ENCODE peak calls at places on chromosomes 16 and 17, in seven cellular contexts. M, A, H, E, I, V and Y are unnamed samples.

GRCh38 chr16:71499775-71500364 is 10.7 kb upstream of the ZNF19 start:
- DNase-seq in M (peak; percentile 18), A (no peak), H (peak; percentile 65), E (peak; percentile 36), I (no peak), V (peak; percentile 90), Y (peak; percentile 73)

GRCh38 chr16:73215482-73216377 is 167.8 kb upstream of the ZFHX3 start:
- DNase-seq in M (peak; percentile 34), A (no peak), H (no peak), E (no peak), I (no peak), V (no peak), Y (no peak)

GRCh38 chr16:84484579-84485254 is 19.7 kb downstream of the MEAK7 start:
- DNase-seq in M (no peak), A (peak; percentile 71), H (peak; percentile 47), E (peak; percentile 65), I (peak; percentile 67), V (peak; percentile 61), Y (peak; percentile 73)

GRCh38 chr17:73528679-73529078 is 115.6 kb downstream of the SDK2 start:
- DNase-seq in M (no peak), A (no peak), H (no peak), E (no peak), I (no peak), V (no peak), Y (no peak)

GRCh38 chr16:66933776-66934137 is 445 bp downstream of the CIAO2B start:
- DNase-seq in M (no peak), A (no peak), H (peak; percentile 55), E (no peak), I (no peak), V (no peak), Y (no peak)

GRCh38 chr17:47850373-47850691 is 631 bp downstream of the SP6 start:
- DNase-seq in M (no peak), A (no peak), H (no peak), E (no peak), I (no peak), V (no peak), Y (no peak)

GRCh38 chr16:86072328-86073102 is 173.6 kb downstream of the IRF8 start:
- DNase-seq in M (peak; percentile 41), A (no peak), H (peak; percentile 64), E (peak; percentile 53), I (no peak), V (peak; percentile 68), Y (peak; percentile 78)

GRCh38 chr17:39699818-39700147 is at the start of gene ERBB2:
- DNase-seq in M (peak; percentile 74), A (no peak), H (peak; percentile 93), E (peak; percentile 86), I (peak; percentile 85), V (no peak), Y (no peak)

GRCh38 chr16:11610580-11610979 is 23.9 kb upstream of the LITAF start:
- DNase-seq in M (no peak), A (no peak), H (no peak), E (no peak), I (no peak), V (peak; percentile 31), Y (peak; percentile 53)

DNA sequence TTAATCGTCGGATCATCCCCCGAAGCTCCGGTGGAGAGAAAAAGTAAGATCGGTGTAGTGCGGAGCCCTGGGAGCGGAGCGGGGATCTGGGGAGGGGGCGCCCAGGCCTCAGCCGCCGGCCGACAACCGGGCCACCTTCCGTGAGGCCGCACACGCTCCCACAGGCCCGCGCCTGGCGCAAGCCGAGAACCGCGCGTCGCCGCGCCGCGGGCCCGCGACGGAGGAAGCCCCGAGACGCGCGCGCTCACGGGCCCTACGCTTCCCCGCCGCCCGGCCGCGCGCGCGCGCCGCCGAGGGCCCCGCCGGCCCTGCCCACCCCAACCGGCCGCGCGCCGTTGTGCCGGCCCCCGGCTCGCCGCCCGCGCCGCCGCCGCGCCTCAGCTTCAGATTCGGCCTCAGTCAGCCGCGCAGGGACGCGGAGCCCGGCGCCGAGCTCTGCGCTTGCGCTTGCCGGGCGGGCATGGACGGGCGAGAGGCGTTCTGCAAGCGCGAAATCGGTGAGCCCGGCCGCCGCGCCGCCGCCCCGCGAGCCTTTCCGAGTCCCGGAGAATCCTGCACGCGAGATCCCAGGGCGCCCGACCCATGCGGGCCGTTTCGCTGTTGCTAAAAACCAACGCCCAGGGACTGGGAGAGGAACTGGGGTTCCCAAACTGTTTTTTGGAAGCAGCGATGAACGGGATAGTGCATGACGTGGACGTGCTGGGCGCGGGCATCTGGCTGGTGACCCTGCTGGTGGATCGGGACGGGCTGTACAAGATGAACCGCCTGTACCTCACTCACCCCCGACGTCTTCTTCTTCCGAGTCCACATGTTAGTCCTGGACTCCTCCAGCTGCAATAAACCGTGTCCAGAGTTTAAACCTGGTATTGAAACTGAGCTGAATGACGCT is 28.0 kb upstream of the LRRC37A start:
- DNase-seq in M (peak; percentile 68), A (peak; percentile 87), H (peak; percentile 98), E (peak; percentile 77), I (peak; percentile 81), V (peak; percentile 95), Y (peak; percentile 94)
- TF ChIP-seq POLR2A in M (no peak), A (peak; percentile 46), H (peak; percentile 80), E (no peak), I (no peak), V (peak; percentile 60), Y (peak; percentile 92)

DNA sequence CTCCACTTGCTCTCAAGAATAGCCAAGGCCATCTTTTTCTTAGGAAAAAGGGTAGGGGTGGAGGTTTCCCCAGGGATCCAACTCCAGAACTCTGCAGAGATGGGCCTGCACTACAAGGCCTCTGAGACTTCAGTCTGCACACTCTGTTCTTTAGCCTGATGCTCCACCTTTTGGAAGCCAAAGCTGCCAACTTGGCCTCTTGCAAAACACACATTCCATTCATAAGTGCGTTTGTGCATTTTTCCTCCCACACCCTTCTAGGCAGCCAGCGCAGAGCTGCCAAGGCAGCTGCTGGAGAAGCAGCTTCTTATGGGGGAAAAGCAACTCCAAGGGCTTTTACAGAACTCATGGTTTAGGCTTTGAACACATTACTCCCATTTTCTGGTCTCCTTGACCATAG is 45.3 kb downstream of the REXO5 start:
- DNase-seq in M (peak; percentile 89), A (peak; percentile 88), H (peak; percentile 20), E (peak; percentile 86), I (peak; percentile 66), V (no peak), Y (peak; percentile 12)
- TF ChIP-seq POLR2A in M (no peak), A (no peak), H (no peak), E (no peak), I (no peak), V (no peak), Y (no peak)

GRCh38 chr16:35463358-35463757 is 2003.9 kb downstream of the TP53TG3F start:
- DNase-seq in M (no peak), A (no peak), H (no peak), E (no peak), I (no peak), V (no peak), Y (no peak)
- TF ChIP-seq POLR2A in M (no peak), A (no peak), H (no peak), E (no peak), I (no peak), V (no peak), Y (no peak)

GRCh38 chr16:27400751-27401620 is 988 bp upstream of the IL21R start:
- DNase-seq in M (no peak), A (no peak), H (no peak), E (no peak), I (no peak), V (no peak), Y (peak; percentile 56)

GRCh38 chr16:27403601-27403992 is 1.6 kb downstream of the IL21R start:
- DNase-seq in M (no peak), A (no peak), H (no peak), E (no peak), I (no peak), V (no peak), Y (no peak)

GRCh38 chr16:27402964-27403600 is 1.1 kb downstream of the IL21R start:
- DNase-seq in M (no peak), A (no peak), H (no peak), E (no peak), I (no peak), V (no peak), Y (no peak)

GRCh38 chr16:27402569-27402963 is 592 bp downstream of the IL21R start:
- DNase-seq in M (no peak), A (no peak), H (no peak), E (no peak), I (no peak), V (no peak), Y (no peak)

GRCh38 chr16:27401768-27402568 is at the start of gene IL21R:
- DNase-seq in M (no peak), A (no peak), H (no peak), E (no peak), I (no peak), V (no peak), Y (peak; percentile 81)
- TF ChIP-seq POLR2A in M (no peak), A (no peak), H (no peak), E (no peak), I (no peak), V (no peak), Y (no peak)

GRCh38 chr17:36001862-36002603 is 680 bp upstream of the CCL15 start:
- DNase-seq in M (no peak), A (no peak), H (no peak), E (no peak), I (no peak), V (no peak), Y (no peak)

GRCh38 chr17:36000730-36001108 is 634 bp downstream of the CCL15 start:
- DNase-seq in M (no peak), A (no peak), H (no peak), E (no peak), I (no peak), V (no peak), Y (no peak)

GRCh38 chr17:35998018-35998545 is 3.3 kb downstream of the CCL15 start:
- DNase-seq in M (no peak), A (no peak), H (no peak), E (no peak), I (no peak), V (no peak), Y (no peak)

GRCh38 chr17:36002631-36003030 is 1.3 kb upstream of the CCL15 start:
- DNase-seq in M (no peak), A (no peak), H (no peak), E (no peak), I (no peak), V (no peak), Y (no peak)

DNA sequence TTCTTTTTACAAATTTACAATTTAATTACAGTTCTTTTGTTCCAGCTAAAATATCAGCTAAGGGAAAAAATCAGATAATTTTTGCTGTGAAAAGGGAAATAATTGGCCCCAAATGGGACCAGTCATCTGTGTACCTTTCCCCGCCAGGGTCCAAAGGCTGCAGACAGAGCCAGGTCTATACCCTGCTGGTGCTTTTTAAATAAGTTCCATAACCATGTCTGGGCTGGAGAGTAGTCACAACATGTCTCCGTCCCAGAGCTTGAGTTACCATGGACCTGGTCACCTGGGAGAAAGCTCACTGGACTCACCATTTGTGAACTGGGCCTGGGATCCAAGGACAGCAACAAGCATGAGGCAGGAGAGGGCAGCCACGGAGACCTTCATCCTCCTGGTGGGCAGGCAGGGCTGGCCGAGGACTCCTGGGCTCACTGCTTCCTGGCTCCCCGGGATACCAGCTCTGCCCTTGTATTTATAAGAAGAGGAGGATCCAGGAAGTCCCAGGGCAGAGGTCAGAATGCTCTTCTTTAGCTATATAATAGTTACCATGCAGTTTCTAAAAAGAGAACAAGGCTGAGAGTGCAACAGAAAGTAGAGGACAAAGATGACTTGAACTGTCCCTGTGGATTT is at the start of gene CCL15:
- DNase-seq in M (no peak), A (no peak), H (no peak), E (no peak), I (no peak), V (no peak), Y (no peak)
- TF ChIP-seq POLR2A in M (no peak), A (no peak), H (no peak), E (no peak), I (no peak), V (no peak), Y (no peak)